ENCODE peak calls at places on chromosome 5, in five cellular contexts. E, W, R, K and A are unnamed samples.

GRCh38 chr5:109347252-109347888 is 62.4 kb downstream of the PJA2 start:
- DNase-seq in E (no peak), W (no peak), R (no peak), K (no peak), A (no peak)

GRCh38 chr5:135576075-135576599 is 2.7 kb downstream of the CXCL14 start:
- DNase-seq in E (no peak), W (no peak), R (peak), K (no peak), A (no peak)

GRCh38 chr5:10279925-10280720 is 27.6 kb downstream of the CMBL start:
- DNase-seq in E (no peak), W (no peak), R (no peak), K (no peak), A (no peak)

GRCh38 chr5:106959447-106959846 is 711.3 kb downstream of the EFNA5 start:
- DNase-seq in E (no peak), W (no peak), R (peak), K (no peak), A (no peak)

GRCh38 chr5:51279983-51280382 is 103.3 kb upstream of the ISL1 start:
- DNase-seq in E (no peak), W (no peak), R (no peak), K (no peak), A (no peak)

GRCh38 chr5:62275581-62275980 is 30.4 kb upstream of the KIF2A start:
- DNase-seq in E (no peak), W (no peak), R (no peak), K (no peak), A (no peak)

GRCh38 chr5:10133830-10134229 is 115.9 kb downstream of the ATPSCKMT start:
- DNase-seq in E (peak), W (no peak), R (peak), K (no peak), A (no peak)

GRCh38 chr5:68406767-68407232 is 191.2 kb downstream of the PIK3R1 start:
- DNase-seq in E (no peak), W (no peak), R (no peak), K (no peak), A (no peak)

GRCh38 chr5:8561854-8562253 is 692.9 kb downstream of the MTRR start:
- DNase-seq in E (no peak), W (no peak), R (no peak), K (no peak), A (no peak)

GRCh38 chr5:128196080-128196479 is 112.5 kb downstream of the SLC12A2 start:
- DNase-seq in E (no peak), W (no peak), R (no peak), K (no peak), A (no peak)

GRCh38 chr5:141260458-141261237 is 15.5 kb downstream of the PCDHB15 start:
- DNase-seq in E (peak), W (no peak), R (no peak), K (no peak), A (no peak)

GRCh38 chr5:35815089-35815936 is 41.4 kb upstream of the IL7R start:
- DNase-seq in E (peak), W (no peak), R (peak), K (no peak), A (no peak)

GRCh38 chr5:1380011-1380817 is 35.3 kb upstream of the CLPTM1L start:
- DNase-seq in E (peak), W (peak), R (no peak), K (peak), A (peak)

GRCh38 chr5:30736642-30737041 is 456.8 kb upstream of the CDH6 start:
- DNase-seq in E (no peak), W (no peak), R (no peak), K (no peak), A (no peak)

GRCh38 chr5:143350790-143351603 is 52.5 kb downstream of the NR3C1 start:
- DNase-seq in E (peak), W (no peak), R (peak), K (no peak), A (no peak)

GRCh38 chr5:172119921-172120688 is 67.9 kb downstream of the STK10 start:
- DNase-seq in E (no peak), W (no peak), R (no peak), K (no peak), A (no peak)

GRCh38 chr5:74361406-74362358 is 278.8 kb downstream of the ENC1 start:
- DNase-seq in E (no peak), W (no peak), R (no peak), K (no peak), A (no peak)

GRCh38 chr5:67816456-67816855 is 399.1 kb upstream of the PIK3R1 start:
- DNase-seq in E (peak), W (no peak), R (no peak), K (no peak), A (no peak)

GRCh38 chr5:132190161-132190817 is 37.4 kb downstream of the P4HA2 start:
- DNase-seq in E (peak), W (no peak), R (peak), K (no peak), A (no peak)

GRCh38 chr5:39093351-39093749 is 19.2 kb upstream of the RICTOR start:
- DNase-seq in E (no peak), W (no peak), R (peak), K (no peak), A (no peak)

GRCh38 chr5:10505517-10506095 is 58.3 kb upstream of the ANKRD33B start:
- DNase-seq in E (no peak), W (no peak), R (no peak), K (no peak), A (no peak)

GRCh38 chr5:1314564-1314982 is 19.7 kb upstream of the TERT start:
- DNase-seq in E (no peak), W (no peak), R (no peak), K (no peak), A (no peak)

GRCh38 chr5:169177431-169177694 is 123.6 kb downstream of the SLIT3 start:
- DNase-seq in E (no peak), W (no peak), R (no peak), K (no peak), A (no peak)

GRCh38 chr5:175895701-175896102 is 24.3 kb downstream of the CPLX2 start:
- DNase-seq in E (no peak), W (peak), R (no peak), K (no peak), A (peak)

GRCh38 chr5:73318308-73318719 is 130.3 kb downstream of the FOXD1 start:
- DNase-seq in E (peak), W (no peak), R (no peak), K (no peak), A (no peak)

GRCh38 chr5:68354315-68354714 is 138.8 kb downstream of the PIK3R1 start:
- DNase-seq in E (no peak), W (no peak), R (no peak), K (no peak), A (no peak)

GRCh38 chr5:81906086-81906485 is 65.7 kb upstream of the ATG10 start:
- DNase-seq in E (no peak), W (no peak), R (no peak), K (no peak), A (no peak)

GRCh38 chr5:127810014-127810413 is 106.8 kb downstream of the CCDC192 start:
- DNase-seq in E (no peak), W (no peak), R (no peak), K (no peak), A (no peak)

GRCh38 chr5:62138607-62139006 is 167.4 kb upstream of the KIF2A start:
- DNase-seq in E (no peak), W (no peak), R (no peak), K (no peak), A (no peak)

GRCh38 chr5:77210091-77211012 is at the start of gene PDE8B:
- DNase-seq in E (no peak), W (no peak), R (no peak), K (no peak), A (no peak)